ENCODE peak calls at places on chromosome 16, in six cellular contexts. Y is fibroblast of the conjunctiva; R is spleen; V is NCI-H1048; S is stimulated activated CD4-positive, alpha-beta T cell treated with anti-CD3 and anti-CD28 coated beads, TNF-alpha, amount 100 ng/mL, for 4 hours; M is activated naive CD4-positive, alpha-beta T cell treated with Interleukin-2 at 50 U/mL for 16 hours. T is an unnamed sample.

GRCh38 chr16:58584831-58585505 is 44.7 kb downstream of the CNOT1 start:
- DNase-seq in R (no peak), M (no peak), S (no peak), Y (no peak), V (no peak), T (no peak)

GRCh38 chr16:49739381-49739780 is 116.5 kb downstream of the ZNF423 start:
- DNase-seq in M (no peak), V (no peak), Y (no peak), S (no peak), R (no peak), T (no peak)

GRCh38 chr16:89219365-89219764 is 1.9 kb downstream of the ZNF778 start:
- DNase-seq in V (no peak), M (no peak), R (no peak), S (no peak), Y (no peak), T (no peak)

GRCh38 chr16:48720266-48720665 is 110.3 kb upstream of the N4BP1 start:
- DNase-seq in Y (no peak), V (no peak), S (no peak), M (no peak), R (no peak), T (no peak)

GRCh38 chr16:2782583-2783351 is 4.6 kb downstream of the PRSS33 start:
- DNase-seq in S (no peak), M (no peak), V (no peak), R (peak; percentile 49), Y (no peak), T (no peak)

GRCh38 chr16:66848172-66848571 is 4.0 kb downstream of the CA7 start:
- DNase-seq in S (no peak), M (no peak), V (no peak), R (no peak), Y (no peak), T (no peak)

GRCh38 chr16:30649725-30650368 is 913 bp upstream of the PRR14 start:
- DNase-seq in S (no peak), M (no peak), R (peak; percentile 91), V (no peak), Y (no peak), T (no peak)

GRCh38 chr16:3180445-3180878 is 7.5 kb upstream of the OR1F1 start:
- DNase-seq in V (no peak), R (peak; percentile 36), S (no peak), Y (no peak), M (no peak), T (no peak)

GRCh38 chr16:75261590-75262078 is 10.2 kb upstream of the BCAR1 start:
- DNase-seq in M (no peak), Y (no peak), S (no peak), R (no peak), V (no peak), T (no peak)

GRCh38 chr16:11218324-11218962 is 37.6 kb downstream of the SOCS1 start:
- DNase-seq in S (no peak), M (no peak), Y (no peak), R (no peak), V (no peak), T (no peak)

GRCh38 chr16:1293921-1294656 is 15.3 kb upstream of the UBE2I start:
- DNase-seq in M (no peak), S (no peak), R (no peak), Y (no peak), V (no peak), T (no peak)

GRCh38 chr16:4935231-4935855 is 1.6 kb downstream of the PPL start:
- DNase-seq in S (no peak), M (no peak), R (no peak), V (no peak), Y (peak; percentile 93), T (no peak)

GRCh38 chr16:5653041-5653440 is 555.4 kb upstream of the EEF2KMT start:
- DNase-seq in V (no peak), R (no peak), M (no peak), Y (no peak), S (no peak), T (no peak)

GRCh38 chr16:54707813-54708212 is 222.9 kb upstream of the IRX5 start:
- DNase-seq in Y (no peak), R (no peak), V (no peak), M (no peak), S (no peak), T (no peak)

GRCh38 chr16:75092777-75093176 is 23.8 kb downstream of the LDHD start:
- DNase-seq in R (no peak), Y (no peak), V (no peak), S (no peak), M (no peak), T (no peak)

GRCh38 chr16:20084624-20085226 is 11.0 kb upstream of the GPR139 start:
- DNase-seq in V (no peak), M (no peak), Y (no peak), S (no peak), R (no peak), T (no peak)

GRCh38 chr16:77945126-77945525 is 77.2 kb upstream of the CLEC3A start:
- DNase-seq in Y (no peak), V (no peak), R (no peak), S (no peak), M (no peak), T (no peak)

GRCh38 chr16:29816694-29817441 is 916 bp downstream of the PAGR1 start:
- DNase-seq in V (no peak), R (peak; percentile 93), S (no peak), M (peak; percentile 62), Y (no peak), T (no peak)

GRCh38 chr16:56263711-56264608 is 72.7 kb downstream of the GNAO1 start:
- DNase-seq in R (no peak), S (no peak), M (no peak), Y (no peak), V (no peak), T (no peak)

GRCh38 chr16:26599786-26600107 is 467.0 kb upstream of the C16orf82 start:
- DNase-seq in R (no peak), M (no peak), S (no peak), V (no peak), Y (no peak), T (no peak)

GRCh38 chr16:48613061-48613957 is 3.3 kb upstream of the N4BP1 start:
- DNase-seq in Y (no peak), V (no peak), R (no peak), M (peak; percentile 59), S (peak; percentile 27), T (no peak)

GRCh38 chr16:87954361-87954760 is 3.1 kb downstream of the BANP start:
- DNase-seq in M (no peak), Y (no peak), V (no peak), R (peak; percentile 86), S (no peak), T (no peak)

GRCh38 chr16:9135797-9136196 is 44.4 kb downstream of the HAPSTR1 start:
- DNase-seq in S (no peak), V (no peak), R (peak; percentile 76), Y (no peak), M (no peak), T (no peak)

GRCh38 chr16:47711809-47712208 is 250.7 kb downstream of the PHKB start:
- DNase-seq in R (no peak), S (no peak), M (no peak), Y (no peak), V (no peak), T (no peak)

GRCh38 chr16:19210968-19211367 is 42.9 kb downstream of the SYT17 start:
- DNase-seq in V (no peak), R (peak; percentile 77), Y (no peak), M (no peak), S (no peak), T (no peak)

GRCh38 chr16:10782628-10783027 is 36.0 kb downstream of the TVP23A start:
- DNase-seq in V (no peak), S (no peak), M (no peak), Y (no peak), R (no peak), T (no peak)

GRCh38 chr16:47888734-47889133 is 267.1 kb downstream of the ABCC12 start:
- DNase-seq in M (no peak), S (no peak), R (no peak), Y (no peak), V (no peak), T (no peak)

GRCh38 chr16:9092963-9093477 is 1.6 kb downstream of the HAPSTR1 start:
- DNase-seq in M (peak; percentile 33), V (no peak), R (peak; percentile 86), S (no peak), Y (no peak), T (no peak)

GRCh38 chr16:57728336-57729181 is 7.0 kb upstream of the KATNB1 start:
- DNase-seq in Y (no peak), R (peak; percentile 60), M (peak; percentile 26), V (no peak), S (no peak), T (no peak)

GRCh38 chr16:27718767-27719445 is 169.0 kb downstream of the KATNIP start:
- DNase-seq in S (no peak), V (no peak), Y (no peak), R (peak; percentile 43), M (no peak), T (no peak)

GRCh38 chr16:30030011-30030685 is 923 bp downstream of the TLCD3B start:
- DNase-seq in V (no peak), R (no peak), Y (no peak), M (no peak), S (no peak), T (no peak)

GRCh38 chr16:66751135-66751991 is at the start of gene DYNC1LI2:
- DNase-seq in Y (peak; percentile 28), V (peak; percentile 1), R (peak; percentile 96), M (peak; percentile 83), S (peak; percentile 61), T (no peak)

GRCh38 chr16:53018834-53019416 is 33.8 kb downstream of the CHD9NB start:
- DNase-seq in S (no peak), Y (no peak), V (no peak), M (no peak), R (no peak), T (no peak)

GRCh38 chr16:68131813-68132706 is 46.9 kb downstream of the NFATC3 start:
- DNase-seq in R (no peak), M (no peak), Y (no peak), V (no peak), S (no peak), T (no peak)

GRCh38 chr16:74107795-74108610 is 188.6 kb upstream of the PSMD7 start:
- DNase-seq in V (no peak), M (peak; percentile 7), Y (peak; percentile 6), R (no peak), S (no peak), T (no peak)

T was measured in SIG-M5.